ENCODE peak calls at places on chromosomes 6 and 20, in seven cellular contexts. One of them, this sample, is unnamed.
A peak's percentile ranks its signal among the peaks of the same experiment; 100 is the strongest.

GRCh38 chr6:148981515-148981914 is 234.7 kb downstream of the UST start:
- DNase-seq in neuronal stem cell: no peak
- DNase-seq in IMR-90: no peak
- DNase-seq in H9: no peak
- DNase-seq in mesendoderm: no peak
- DNase-seq in mesenchymal stem cell: no peak
- DNase-seq in H1: no peak
- DNase-seq in this sample: peak; percentile 8

GRCh38 chr6:35318200-35318844 is 20.7 kb downstream of the DEF6 start:
- DNase-seq in neuronal stem cell: peak; percentile 90
- DNase-seq in IMR-90: peak; percentile 72
- DNase-seq in H9: peak; percentile 96
- DNase-seq in mesendoderm: peak; percentile 96
- DNase-seq in mesenchymal stem cell: peak; percentile 79
- DNase-seq in H1: peak; percentile 100
- DNase-seq in this sample: peak; percentile 88

GRCh38 chr6:169266261-169266660 is 12.6 kb upstream of the THBS2 start:
- DNase-seq in neuronal stem cell: no peak
- DNase-seq in IMR-90: no peak
- DNase-seq in H9: no peak
- DNase-seq in mesendoderm: no peak
- DNase-seq in mesenchymal stem cell: no peak
- DNase-seq in H1: no peak
- DNase-seq in this sample: no peak

GRCh38 chr6:135540207-135540877 is 42.8 kb upstream of the AHI1 start:
- DNase-seq in neuronal stem cell: no peak
- DNase-seq in IMR-90: peak; percentile 62
- DNase-seq in H9: no peak
- DNase-seq in mesendoderm: peak; percentile 19
- DNase-seq in mesenchymal stem cell: no peak
- DNase-seq in H1: no peak
- DNase-seq in this sample: no peak

GRCh38 chr6:35497571-35498406 is 910 bp upstream of the TEAD3 start:
- DNase-seq in neuronal stem cell: peak; percentile 48
- DNase-seq in IMR-90: peak; percentile 75
- DNase-seq in H9: peak; percentile 85
- DNase-seq in mesendoderm: peak; percentile 84
- DNase-seq in mesenchymal stem cell: peak; percentile 88
- DNase-seq in H1: peak; percentile 77
- DNase-seq in this sample: no peak

GRCh38 chr20:59985864-59986263 is 27.6 kb downstream of the CDH26 start:
- DNase-seq in neuronal stem cell: no peak
- DNase-seq in IMR-90: no peak
- DNase-seq in H9: no peak
- DNase-seq in mesendoderm: peak; percentile 49
- DNase-seq in mesenchymal stem cell: no peak
- DNase-seq in H1: no peak
- DNase-seq in this sample: no peak

GRCh38 chr6:150865406-150866146 is at the start of gene MTHFD1L:
- DNase-seq in neuronal stem cell: peak; percentile 68
- DNase-seq in IMR-90: peak; percentile 91
- DNase-seq in H9: peak; percentile 84
- DNase-seq in mesendoderm: peak; percentile 89
- DNase-seq in mesenchymal stem cell: peak; percentile 94
- DNase-seq in H1: peak; percentile 89
- DNase-seq in this sample: peak; percentile 88

GRCh38 chr20:37911838-37912273 is 8.9 kb downstream of the VSTM2L start:
- DNase-seq in neuronal stem cell: no peak
- DNase-seq in IMR-90: peak; percentile 4
- DNase-seq in H9: peak; percentile 87
- DNase-seq in mesendoderm: peak; percentile 77
- DNase-seq in mesenchymal stem cell: no peak
- DNase-seq in H1: peak; percentile 70
- DNase-seq in this sample: peak; percentile 31

GRCh38 chr6:13725570-13725969 is 13.9 kb upstream of the RANBP9 start:
- DNase-seq in neuronal stem cell: no peak
- DNase-seq in IMR-90: peak; percentile 12
- DNase-seq in H9: no peak
- DNase-seq in mesendoderm: no peak
- DNase-seq in mesenchymal stem cell: no peak
- DNase-seq in H1: no peak
- DNase-seq in this sample: peak; percentile 79

GRCh38 chr6:79557683-79558082 is 20.5 kb upstream of the LCA5 start:
- DNase-seq in neuronal stem cell: no peak
- DNase-seq in IMR-90: peak; percentile 27
- DNase-seq in H9: no peak
- DNase-seq in mesendoderm: no peak
- DNase-seq in mesenchymal stem cell: no peak
- DNase-seq in H1: no peak
- DNase-seq in this sample: no peak

GRCh38 chr6:119002069-119002468 is 67.1 kb upstream of the MCM9 start:
- DNase-seq in neuronal stem cell: no peak
- DNase-seq in IMR-90: no peak
- DNase-seq in H9: no peak
- DNase-seq in mesendoderm: no peak
- DNase-seq in mesenchymal stem cell: peak; percentile 9
- DNase-seq in H1: no peak
- DNase-seq in this sample: no peak

GRCh38 chr6:30814137-30815084 is 69.9 kb upstream of the DDR1 start:
- DNase-seq in neuronal stem cell: no peak
- DNase-seq in IMR-90: peak; percentile 84
- DNase-seq in H9: no peak
- DNase-seq in mesendoderm: peak; percentile 79
- DNase-seq in mesenchymal stem cell: peak; percentile 78
- DNase-seq in H1: no peak
- DNase-seq in this sample: peak; percentile 70

GRCh38 chr6:88804701-88805100 is 158.7 kb downstream of the RNGTT start:
- DNase-seq in neuronal stem cell: no peak
- DNase-seq in IMR-90: peak; percentile 69
- DNase-seq in H9: no peak
- DNase-seq in mesendoderm: no peak
- DNase-seq in mesenchymal stem cell: no peak
- DNase-seq in H1: no peak
- DNase-seq in this sample: peak; percentile 74

GRCh38 chr6:34866509-34866908 is 21.3 kb downstream of the TAF11 start:
- DNase-seq in neuronal stem cell: no peak
- DNase-seq in IMR-90: no peak
- DNase-seq in H9: no peak
- DNase-seq in mesendoderm: no peak
- DNase-seq in mesenchymal stem cell: no peak
- DNase-seq in H1: no peak
- DNase-seq in this sample: no peak

GRCh38 chr20:38242848-38243449 is 17.6 kb downstream of the KIAA1755 start:
- DNase-seq in neuronal stem cell: no peak
- DNase-seq in IMR-90: no peak
- DNase-seq in H9: peak; percentile 44
- DNase-seq in mesendoderm: peak; percentile 62
- DNase-seq in mesenchymal stem cell: no peak
- DNase-seq in H1: peak; percentile 84
- DNase-seq in this sample: no peak

GRCh38 chr6:128990349-128990748 is 107.4 kb downstream of the LAMA2 start:
- DNase-seq in neuronal stem cell: no peak
- DNase-seq in IMR-90: no peak
- DNase-seq in H9: no peak
- DNase-seq in mesendoderm: no peak
- DNase-seq in mesenchymal stem cell: no peak
- DNase-seq in H1: no peak
- DNase-seq in this sample: no peak

GRCh38 chr6:109526905-109527628 is 44.0 kb upstream of the ZBTB24 start:
- DNase-seq in neuronal stem cell: peak; percentile 61
- DNase-seq in IMR-90: peak; percentile 69
- DNase-seq in H9: peak; percentile 74
- DNase-seq in mesendoderm: peak; percentile 89
- DNase-seq in mesenchymal stem cell: peak; percentile 70
- DNase-seq in H1: peak; percentile 64
- DNase-seq in this sample: peak; percentile 42

GRCh38 chr6:105330913-105331312 is 72.0 kb downstream of the PREP start:
- DNase-seq in neuronal stem cell: no peak
- DNase-seq in IMR-90: no peak
- DNase-seq in H9: no peak
- DNase-seq in mesendoderm: no peak
- DNase-seq in mesenchymal stem cell: no peak
- DNase-seq in H1: no peak
- DNase-seq in this sample: no peak

GRCh38 chr6:117601811-117602150 is 530 bp downstream of the GOPC start:
- DNase-seq in neuronal stem cell: no peak
- DNase-seq in IMR-90: no peak
- DNase-seq in H9: no peak
- DNase-seq in mesendoderm: no peak
- DNase-seq in mesenchymal stem cell: no peak
- DNase-seq in H1: no peak
- DNase-seq in this sample: peak; percentile 16

DNA sequence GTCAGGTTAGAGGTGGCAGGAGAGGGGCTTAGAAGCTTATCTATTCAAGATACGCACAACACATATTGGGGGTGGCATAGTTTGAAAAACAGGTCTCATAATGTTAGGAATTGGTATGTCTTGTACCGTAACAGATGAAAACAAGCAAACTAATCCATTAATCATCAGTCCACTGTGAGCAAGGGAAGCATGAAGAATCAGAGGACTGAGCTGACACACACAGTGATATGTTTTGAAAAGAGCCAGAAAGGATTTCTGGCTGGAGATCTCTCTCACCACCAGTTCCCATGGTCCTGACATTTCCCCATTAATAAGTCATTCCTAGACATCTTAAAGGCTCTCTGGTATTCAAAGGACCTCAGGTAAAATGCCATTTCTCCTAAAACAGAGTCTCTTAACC is 158.8 kb upstream of the PHACTR1 start:
- DNase-seq in neuronal stem cell: no peak
- DNase-seq in IMR-90: no peak
- DNase-seq in H9: no peak
- DNase-seq in mesendoderm: no peak
- DNase-seq in mesenchymal stem cell: no peak
- DNase-seq in H1: no peak
- DNase-seq in this sample: no peak
- H3K18ac ChIP-seq in neuronal stem cell: no peak overlapping the region
- H3K18ac ChIP-seq in IMR-90: no peak overlapping the region
- H3K18ac ChIP-seq in H9: no peak overlapping the region
- H3K18ac ChIP-seq in mesendoderm: no peak overlapping the region
- H3K18ac ChIP-seq in mesenchymal stem cell: no peak overlapping the region
- H3K18ac ChIP-seq in H1: no peak overlapping the region
- H3K18ac ChIP-seq in this sample: no peak overlapping the region

GRCh38 chr6:45684476-45684875 is 306.7 kb upstream of the SUPT3H start:
- DNase-seq in neuronal stem cell: no peak
- DNase-seq in IMR-90: no peak
- DNase-seq in H9: no peak
- DNase-seq in mesendoderm: no peak
- DNase-seq in mesenchymal stem cell: no peak
- DNase-seq in H1: no peak
- DNase-seq in this sample: no peak

GRCh38 chr6:45685076-45685475 is 307.3 kb upstream of the SUPT3H start:
- DNase-seq in neuronal stem cell: no peak
- DNase-seq in IMR-90: no peak
- DNase-seq in H9: no peak
- DNase-seq in mesendoderm: no peak
- DNase-seq in mesenchymal stem cell: no peak
- DNase-seq in H1: no peak
- DNase-seq in this sample: no peak

GRCh38 chr6:45679163-45679562 is 301.4 kb upstream of the SUPT3H start:
- DNase-seq in neuronal stem cell: no peak
- DNase-seq in IMR-90: no peak
- DNase-seq in H9: no peak
- DNase-seq in mesendoderm: no peak
- DNase-seq in mesenchymal stem cell: no peak
- DNase-seq in H1: no peak
- DNase-seq in this sample: no peak

GRCh38 chr6:45679631-45680030 is 301.9 kb upstream of the SUPT3H start:
- DNase-seq in neuronal stem cell: no peak
- DNase-seq in IMR-90: no peak
- DNase-seq in H9: no peak
- DNase-seq in mesendoderm: no peak
- DNase-seq in mesenchymal stem cell: no peak
- DNase-seq in H1: no peak
- DNase-seq in this sample: no peak

GRCh38 chr6:45681860-45682488 is 304.2 kb upstream of the SUPT3H start:
- DNase-seq in neuronal stem cell: no peak
- DNase-seq in IMR-90: no peak
- DNase-seq in H9: no peak
- DNase-seq in mesendoderm: peak; percentile 49
- DNase-seq in mesenchymal stem cell: peak; percentile 92
- DNase-seq in H1: no peak
- DNase-seq in this sample: peak; percentile 38
- H3K18ac ChIP-seq in neuronal stem cell: no peak overlapping the region
- H3K18ac ChIP-seq in IMR-90: no peak overlapping the region
- H3K18ac ChIP-seq in H9: no peak overlapping the region
- H3K18ac ChIP-seq in mesendoderm: no peak overlapping the region
- H3K18ac ChIP-seq in mesenchymal stem cell: no peak overlapping the region
- H3K18ac ChIP-seq in H1: no peak overlapping the region
- H3K18ac ChIP-seq in this sample: no peak overlapping the region

GRCh38 chr6:164020142-164020541 is 605.6 kb downstream of the QKI start:
- DNase-seq in neuronal stem cell: no peak
- DNase-seq in IMR-90: no peak
- DNase-seq in H9: no peak
- DNase-seq in mesendoderm: no peak
- DNase-seq in mesenchymal stem cell: no peak
- DNase-seq in H1: no peak
- DNase-seq in this sample: no peak
- H3K18ac ChIP-seq in neuronal stem cell: peak overlapping the region; percentile 65
- H3K18ac ChIP-seq in IMR-90: no peak overlapping the region
- H3K18ac ChIP-seq in H9: no peak overlapping the region
- H3K18ac ChIP-seq in mesendoderm: no peak overlapping the region
- H3K18ac ChIP-seq in mesenchymal stem cell: no peak overlapping the region
- H3K18ac ChIP-seq in H1: no peak overlapping the region
- H3K18ac ChIP-seq in this sample: no peak overlapping the region

GRCh38 chr6:165849539-165850430 is 186.7 kb upstream of the PDE10A start:
- DNase-seq in neuronal stem cell: no peak
- DNase-seq in IMR-90: no peak
- DNase-seq in H9: peak; percentile 35
- DNase-seq in mesendoderm: no peak
- DNase-seq in mesenchymal stem cell: no peak
- DNase-seq in H1: no peak
- DNase-seq in this sample: no peak

GRCh38 chr6:165854863-165855593 is 192.0 kb upstream of the PDE10A start:
- DNase-seq in neuronal stem cell: no peak
- DNase-seq in IMR-90: no peak
- DNase-seq in H9: peak; percentile 28
- DNase-seq in mesendoderm: no peak
- DNase-seq in mesenchymal stem cell: no peak
- DNase-seq in H1: no peak
- DNase-seq in this sample: no peak

GRCh38 chr6:165850434-165851019 is 187.5 kb upstream of the PDE10A start:
- DNase-seq in neuronal stem cell: peak; percentile 53
- DNase-seq in IMR-90: peak; percentile 57
- DNase-seq in H9: peak; percentile 57
- DNase-seq in mesendoderm: peak; percentile 51
- DNase-seq in mesenchymal stem cell: peak; percentile 51
- DNase-seq in H1: peak; percentile 86
- DNase-seq in this sample: peak; percentile 64

GRCh38 chr6:165854061-165854862 is 191.2 kb upstream of the PDE10A start:
- DNase-seq in neuronal stem cell: no peak
- DNase-seq in IMR-90: no peak
- DNase-seq in H9: peak; percentile 51
- DNase-seq in mesendoderm: no peak
- DNase-seq in mesenchymal stem cell: no peak
- DNase-seq in H1: peak; percentile 73
- DNase-seq in this sample: no peak

DNA sequence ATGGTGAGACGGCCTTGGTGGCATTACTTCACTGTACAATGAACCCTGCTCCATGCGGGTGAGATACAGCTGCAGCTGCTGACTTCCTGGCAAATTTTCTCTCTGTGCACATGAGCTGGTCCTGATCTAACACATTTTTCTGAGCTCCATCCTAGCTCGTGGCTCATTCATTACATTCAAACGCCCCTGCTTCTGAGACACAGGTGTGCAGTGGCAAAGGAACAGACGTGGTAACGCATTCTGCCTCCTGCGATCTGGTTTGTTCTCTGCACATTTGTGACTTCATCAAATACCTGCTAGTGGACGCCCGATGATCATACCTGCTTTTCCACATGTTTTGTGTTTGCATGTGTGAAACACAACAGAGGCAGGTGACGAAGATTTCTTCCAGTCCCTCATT is 189.6 kb upstream of the PDE10A start:
- DNase-seq in neuronal stem cell: no peak
- DNase-seq in IMR-90: no peak
- DNase-seq in H9: no peak
- DNase-seq in mesendoderm: no peak
- DNase-seq in mesenchymal stem cell: no peak
- DNase-seq in H1: no peak
- DNase-seq in this sample: peak; percentile 40
- H3K18ac ChIP-seq in neuronal stem cell: no peak overlapping the region
- H3K18ac ChIP-seq in IMR-90: no peak overlapping the region
- H3K18ac ChIP-seq in H9: no peak overlapping the region
- H3K18ac ChIP-seq in mesendoderm: no peak overlapping the region
- H3K18ac ChIP-seq in mesenchymal stem cell: no peak overlapping the region
- H3K18ac ChIP-seq in H1: no peak overlapping the region
- H3K18ac ChIP-seq in this sample: no peak overlapping the region